ENCODE peak calls at places on chromosomes 6 and 20, in five cellular contexts. Z is IMR-90, X is H9, R is H1, Q is neuronal stem cell. V is an unnamed sample.

GRCh38 chr20:63370623-63371176 is 9.6 kb upstream of the CHRNA4 start:
- DNase-seq in Z (no peak), X (no peak), R (no peak), Q (no peak), V (no peak)

GRCh38 chr6:109491207-109491938 is 8.4 kb upstream of the ZBTB24 start:
- DNase-seq in R (no peak), X (no peak), Q (no peak), Z (peak), V (no peak)

GRCh38 chr6:2959909-2960719 is 11.3 kb downstream of the SERPINB6 start:
- DNase-seq in X (peak), Z (peak), Q (no peak), R (no peak), V (peak)

GRCh38 chr20:43322851-43323250 is 133.1 kb upstream of the PTPRT start:
- DNase-seq in X (no peak), Q (no peak), Z (peak), R (no peak), V (peak)

GRCh38 chr20:9172908-9173307 is 104.0 kb downstream of the PLCB4 start:
- DNase-seq in X (no peak), R (no peak), Z (no peak), Q (no peak), V (no peak)

GRCh38 chr6:104402572-104402971 is 457.1 kb downstream of the HACE1 start:
- DNase-seq in X (no peak), R (no peak), Z (no peak), Q (no peak), V (peak)

GRCh38 chr6:107862383-107862782 is 38.3 kb upstream of the SCML4 start:
- DNase-seq in Z (no peak), X (no peak), R (no peak), Q (no peak), V (no peak)

GRCh38 chr6:33979750-33980149 is 166.1 kb downstream of the GRM4 start:
- DNase-seq in Q (no peak), Z (no peak), R (no peak), X (no peak), V (peak)

GRCh38 chr6:144797881-144798589 is 512.9 kb downstream of the UTRN start:
- DNase-seq in X (no peak), Z (peak), Q (no peak), R (no peak), V (no peak)

GRCh38 chr6:159983641-159984080 is 14.8 kb downstream of the IGF2R start:
- DNase-seq in Z (peak), X (no peak), R (no peak), Q (no peak), V (no peak)

GRCh38 chr6:134172020-134172766 is 119.8 kb upstream of the SLC2A12 start:
- DNase-seq in Z (peak), X (no peak), Q (no peak), R (no peak), V (no peak)

GRCh38 chr6:161153725-161154124 is 120.1 kb downstream of the AGPAT4 start:
- DNase-seq in R (no peak), X (no peak), Z (no peak), Q (no peak), V (no peak)

GRCh38 chr6:152089992-152090391 is 282.5 kb downstream of the ESR1 start:
- DNase-seq in Q (no peak), R (no peak), X (no peak), Z (peak), V (no peak)

GRCh38 chr6:144415835-144416237 is 130.7 kb downstream of the UTRN start:
- DNase-seq in X (no peak), Z (peak), R (no peak), Q (no peak), V (no peak)

GRCh38 chr20:34364013-34364382 is 925 bp downstream of the ITCH start:
- DNase-seq in X (no peak), R (no peak), Z (peak), Q (no peak), V (peak)

GRCh38 chr20:24956001-24956761 is 7.1 kb downstream of the CST7 start:
- DNase-seq in X (peak), R (no peak), Z (no peak), Q (no peak), V (no peak)

GRCh38 chr6:44474643-44475042 is 87.1 kb downstream of the CDC5L start:
- DNase-seq in Z (no peak), X (no peak), R (no peak), Q (no peak), V (no peak)

GRCh38 chr6:73722318-73723060 is 26.5 kb downstream of the CD109 start:
- DNase-seq in Z (peak), R (no peak), X (no peak), Q (no peak), V (peak)

GRCh38 chr20:3102575-3103368 is 18.2 kb upstream of the AVP start:
- DNase-seq in R (no peak), Z (no peak), X (no peak), Q (no peak), V (no peak)

GRCh38 chr6:3862038-3862437 is 12.9 kb downstream of the FAM50B start:
- DNase-seq in X (no peak), R (no peak), Z (no peak), Q (no peak), V (no peak)

GRCh38 chr20:38604873-38605303 is 3.3 kb downstream of the ARHGAP40 start:
- DNase-seq in Q (peak), Z (peak), X (no peak), R (no peak), V (no peak)

DNA sequence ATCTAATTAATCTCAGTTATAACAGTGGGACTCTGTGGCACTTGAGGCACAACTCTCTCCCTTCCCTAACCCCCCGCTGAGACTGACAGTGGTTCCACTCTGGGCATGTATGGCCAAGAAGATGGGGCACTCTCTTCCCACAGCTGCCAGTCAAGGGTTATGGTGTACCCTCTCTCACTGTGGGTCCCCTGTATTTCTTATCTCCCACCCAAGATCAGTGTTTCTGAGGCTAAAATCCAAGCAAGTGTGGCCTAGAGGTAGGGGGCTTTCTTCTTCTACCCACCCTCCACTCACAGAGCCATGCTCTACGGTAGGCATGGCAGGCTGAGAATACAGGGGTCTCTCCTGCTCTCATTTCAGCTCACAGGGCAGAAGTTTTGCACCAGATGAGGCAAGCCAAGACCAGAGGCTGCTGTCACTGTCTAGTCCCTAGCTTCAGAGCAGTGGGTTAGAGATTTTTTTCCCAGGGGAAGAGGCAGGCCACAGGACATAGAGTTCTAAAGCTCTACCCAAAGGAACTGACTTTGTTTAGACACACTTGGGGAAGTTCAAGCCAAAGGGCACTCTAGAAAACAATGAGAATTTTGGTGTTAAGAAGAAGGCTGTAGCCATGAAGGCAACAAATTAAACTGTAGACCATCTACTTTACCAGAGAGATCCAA is 31.7 kb upstream of the HINT3 start:
- DNase-seq in Q (no peak), R (no peak), X (no peak), Z (no peak), V (no peak)
- H3K4ac ChIP-seq in Q (no peak), R (no peak), X (no peak), Z (no peak), V (peak)

GRCh38 chr6:26336355-26337198 is 28.4 kb upstream of the BTN3A2 start:
- DNase-seq in Z (peak), X (no peak), Q (no peak), R (no peak), V (no peak)
- H3K4ac ChIP-seq in Z (peak), X (no peak), Q (no peak), R (no peak), V (no peak)

DNA sequence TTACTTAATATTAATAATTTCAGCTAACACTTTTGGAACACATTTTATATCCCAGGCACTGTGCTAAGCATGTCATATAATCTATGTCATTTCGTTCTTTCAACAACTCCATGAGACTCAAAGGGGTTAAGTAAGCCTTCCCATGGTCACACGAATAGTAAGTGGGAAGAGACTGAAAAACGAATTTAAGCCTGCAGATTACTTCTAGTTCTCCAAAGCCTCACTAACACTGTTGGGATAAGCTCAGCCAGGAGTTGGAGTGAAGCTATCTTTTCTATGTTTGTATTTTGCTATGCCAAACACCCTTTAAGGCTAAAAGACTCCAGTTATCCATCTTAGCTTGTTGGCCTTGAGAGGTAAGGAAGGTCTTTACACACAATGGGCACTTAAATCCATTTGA is 148.1 kb upstream of the UST start:
- DNase-seq in Z (no peak), R (no peak), X (no peak), Q (no peak), V (no peak)
- H3K4ac ChIP-seq in Z (no peak), R (no peak), X (no peak), Q (no peak), V (no peak)

DNA sequence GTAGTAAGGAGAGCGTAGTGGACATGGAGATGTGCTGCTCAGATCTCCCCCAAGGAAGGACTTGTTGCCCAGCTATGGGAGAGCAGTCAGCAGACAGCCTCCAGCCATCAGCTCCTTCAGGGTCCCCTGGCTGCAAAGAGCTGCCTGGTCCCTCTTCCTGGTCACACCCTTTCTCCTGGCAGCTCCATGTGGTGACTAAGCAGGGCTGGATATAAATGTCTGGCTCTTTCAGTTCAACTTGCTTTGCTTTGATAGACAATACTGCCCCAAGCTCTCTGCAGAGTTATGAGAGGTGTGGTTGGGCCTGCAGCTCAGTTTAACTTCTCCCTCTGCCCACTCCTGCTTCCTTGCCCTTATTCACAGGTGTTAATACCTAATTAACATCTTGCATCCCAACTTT is 64.1 kb upstream of the DDR1 start:
- DNase-seq in Z (peak), Q (no peak), X (no peak), R (no peak), V (no peak)
- H3K4ac ChIP-seq in Z (peak), Q (no peak), X (no peak), R (no peak), V (peak)

DNA sequence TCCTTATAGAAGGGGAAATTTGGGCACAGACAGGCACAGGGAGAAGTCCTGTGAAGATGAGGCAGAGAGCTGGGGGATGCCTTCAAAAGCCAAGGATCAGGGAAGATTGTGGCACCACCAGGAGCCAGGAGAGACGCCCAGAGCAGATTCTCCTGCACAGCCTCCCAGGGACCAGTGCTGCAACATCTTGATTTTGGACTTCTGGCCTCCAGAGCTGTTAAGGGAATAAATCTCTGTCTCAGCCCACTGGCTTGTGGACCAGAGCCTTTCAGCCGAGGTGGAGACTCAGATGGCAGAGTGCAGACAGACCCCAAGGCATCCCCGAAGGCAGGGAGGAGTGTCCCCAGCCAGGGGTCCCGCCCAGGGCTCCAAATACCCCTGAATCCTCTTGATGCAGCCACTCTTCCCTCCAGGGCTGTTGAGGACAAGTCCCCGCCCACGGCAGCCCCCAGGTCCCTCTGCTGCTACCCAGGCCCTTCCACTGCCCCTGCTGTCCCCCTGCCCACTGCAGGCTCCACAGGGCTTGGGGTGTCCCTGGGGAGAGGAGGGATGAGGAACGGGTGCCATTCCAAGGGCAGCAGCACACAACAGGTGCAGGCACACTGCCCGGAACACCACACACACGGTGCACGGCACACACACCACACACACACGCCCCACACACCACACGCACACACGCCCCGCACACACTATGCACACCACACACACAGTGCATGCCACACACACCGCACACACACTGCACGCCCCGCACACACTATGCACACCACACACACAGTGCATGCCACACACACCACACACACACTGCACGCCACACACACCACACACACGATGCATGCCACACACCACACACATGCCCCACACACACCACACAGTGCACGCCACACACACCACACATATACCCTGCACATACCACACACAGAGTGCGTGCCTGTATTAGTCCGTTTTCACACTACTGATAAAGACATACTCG is 311.4 kb downstream of the TAF4 start:
- DNase-seq in R (no peak), Q (no peak), Z (no peak), X (no peak), V (no peak)
- H3K4ac ChIP-seq in R (peak), Q (no peak), Z (no peak), X (no peak), V (no peak)